ENCODE peak calls at places on chromosomes 13 and 19, in four cellular contexts. H is IMR-90, Q is mesendoderm, E is H1. I is an unnamed sample.

GRCh38 chr19:12884926-12885748 is 1.9 kb downstream of the KLF1 start:
- DNase-seq in H (peak; percentile 28), Q (peak; percentile 98), E (peak; percentile 99), I (peak; percentile 99)

GRCh38 chr19:7738023-7738422 is 6.1 kb upstream of the CLEC4G start:
- DNase-seq in Q (no peak), H (no peak), E (no peak), I (no peak)

GRCh38 chr13:84446972-84447700 is 564.9 kb upstream of the SLITRK1 start:
- DNase-seq in E (peak; percentile 38), H (no peak), Q (peak; percentile 41), I (no peak)

GRCh38 chr13:38538412-38538811 is 148.5 kb upstream of the FREM2 start:
- DNase-seq in E (no peak), H (no peak), Q (peak; percentile 51), I (peak; percentile 38)

GRCh38 chr19:14167013-14167593 is 30.7 kb upstream of the ASF1B start:
- DNase-seq in H (no peak), E (no peak), Q (no peak), I (no peak)

GRCh38 chr19:16168465-16169081 is 4.8 kb downstream of the CIB3 start:
- DNase-seq in Q (peak; percentile 11), E (no peak), H (peak; percentile 50), I (no peak)

GRCh38 chr13:40366119-40366518 is 300.3 kb downstream of the FOXO1 start:
- DNase-seq in Q (no peak), H (no peak), E (no peak), I (no peak)

GRCh38 chr13:67120872-67121531 is 109.1 kb downstream of the PCDH9 start:
- DNase-seq in E (no peak), Q (no peak), H (peak; percentile 76), I (no peak)

GRCh38 chr13:94480672-94481145 is 1.2 kb upstream of the DCT start:
- DNase-seq in Q (no peak), H (peak; percentile 20), E (no peak), I (no peak)

GRCh38 chr19:19459707-19460251 is 54.3 kb downstream of the GATAD2A start:
- DNase-seq in E (no peak), H (peak; percentile 87), Q (no peak), I (no peak)

GRCh38 chr13:106561551-106562170 is 6.3 kb downstream of the ARGLU1 start:
- DNase-seq in E (no peak), H (peak; percentile 53), Q (peak; percentile 30), I (no peak)

GRCh38 chr13:106210327-106210726 is 325.1 kb downstream of the EFNB2 start:
- DNase-seq in E (no peak), Q (peak; percentile 4), H (peak; percentile 11), I (no peak)

GRCh38 chr13:20721454-20722357 is 18.2 kb downstream of the IL17D start:
- DNase-seq in Q (peak; percentile 66), H (peak; percentile 79), E (peak; percentile 76), I (peak; percentile 68)

GRCh38 chr19:18469245-18470107 is 31.5 kb upstream of the ISYNA1 start:
- DNase-seq in H (peak; percentile 66), Q (peak; percentile 82), E (peak; percentile 95), I (peak; percentile 85)

GRCh38 chr13:99356216-99357089 is 49.3 kb upstream of the GPR183 start:
- DNase-seq in E (peak; percentile 40), H (peak; percentile 87), Q (no peak), I (no peak)

GRCh38 chr13:27794921-27795717 is 2.8 kb downstream of the GSX1 start:
- DNase-seq in Q (peak; percentile 42), H (no peak), E (peak; percentile 68), I (peak; percentile 68)

GRCh38 chr13:113493315-113493951 is 2.9 kb upstream of the DCUN1D2 start:
- DNase-seq in E (no peak), Q (peak; percentile 81), H (peak; percentile 99), I (no peak)

GRCh38 chr19:2960120-2960519 is 15.3 kb upstream of the ZNF77 start:
- DNase-seq in E (no peak), H (no peak), Q (no peak), I (no peak)

GRCh38 chr13:35764359-35765015 is 288.0 kb upstream of the MAB21L1 start:
- DNase-seq in E (no peak), H (no peak), Q (no peak), I (no peak)

GRCh38 chr13:104043184-104043583 is 977.0 kb upstream of the SLC10A2 start:
- DNase-seq in H (peak; percentile 1), Q (no peak), E (no peak), I (no peak)

GRCh38 chr13:59356607-59357006 is 807.1 kb downstream of the DIAPH3 start:
- DNase-seq in Q (no peak), E (no peak), H (peak; percentile 37), I (no peak)

GRCh38 chr19:3047307-3048189 is 14.7 kb downstream of the TLE5 start:
- DNase-seq in Q (peak; percentile 94), E (peak; percentile 79), H (peak; percentile 63), I (peak; percentile 85)

DNA sequence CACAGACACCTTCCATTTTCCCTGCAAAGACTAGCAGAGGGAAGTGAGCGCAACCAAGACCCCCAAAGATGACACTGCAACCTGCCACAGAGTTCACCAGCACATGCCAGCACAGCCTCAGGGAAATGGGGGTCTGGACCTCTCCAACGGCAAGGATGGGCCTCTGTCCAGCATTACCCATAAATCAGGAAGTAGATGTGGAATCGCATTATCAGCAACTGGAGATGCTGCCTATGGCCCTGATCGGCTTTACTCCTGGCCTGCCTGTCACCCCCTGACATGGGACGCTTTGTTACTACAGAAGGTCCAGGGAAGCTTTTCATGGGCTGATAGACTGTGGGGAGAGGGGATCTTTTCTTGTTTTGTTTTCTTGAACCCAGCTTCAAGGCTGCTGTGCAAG is 41.4 kb upstream of the POU2F2 start:
- DNase-seq in Q (no peak), H (no peak), E (no peak), I (no peak)
- H4K5ac ChIP-seq in Q (no peak overlapping the region), H (no peak overlapping the region), E (no peak overlapping the region), I (no peak overlapping the region)

DNA sequence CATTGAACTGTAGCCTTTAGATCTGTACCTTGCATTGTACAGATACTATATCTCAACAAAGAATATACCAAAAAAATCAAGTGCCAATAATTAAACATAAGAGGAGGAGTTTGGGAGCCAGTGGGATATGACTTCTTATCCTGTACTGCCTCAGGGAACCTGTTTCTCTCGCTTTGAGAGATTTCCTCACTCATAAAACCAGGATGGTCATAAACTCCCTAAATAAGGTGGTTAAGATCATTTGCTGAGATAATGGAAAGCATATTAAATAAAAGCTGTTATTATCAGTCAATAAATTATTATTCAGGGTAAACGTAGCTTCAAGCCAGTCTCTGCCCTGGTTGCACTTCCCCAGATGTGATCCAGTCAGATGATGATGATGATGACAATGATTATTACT is 17.0 kb downstream of the OPA3 start:
- DNase-seq in H (no peak), Q (no peak), E (no peak), I (no peak)
- H3K56ac ChIP-seq in H (no peak overlapping the region), Q (no peak overlapping the region), E (no peak overlapping the region), I (no peak overlapping the region)

GRCh38 chr19:44002566-44003460 is at the start of gene ZNF230:
- DNase-seq in E (peak; percentile 75), Q (peak; percentile 98), H (peak; percentile 95), I (peak; percentile 93)

GRCh38 chr19:44003461-44004134 is 841 bp downstream of the ZNF230 start:
- DNase-seq in Q (no peak), E (peak; percentile 44), H (no peak), I (no peak)

GRCh38 chr19:44002212-44002565 is 568 bp upstream of the ZNF230 start:
- DNase-seq in E (no peak), H (peak; percentile 11), Q (no peak), I (no peak)

DNA sequence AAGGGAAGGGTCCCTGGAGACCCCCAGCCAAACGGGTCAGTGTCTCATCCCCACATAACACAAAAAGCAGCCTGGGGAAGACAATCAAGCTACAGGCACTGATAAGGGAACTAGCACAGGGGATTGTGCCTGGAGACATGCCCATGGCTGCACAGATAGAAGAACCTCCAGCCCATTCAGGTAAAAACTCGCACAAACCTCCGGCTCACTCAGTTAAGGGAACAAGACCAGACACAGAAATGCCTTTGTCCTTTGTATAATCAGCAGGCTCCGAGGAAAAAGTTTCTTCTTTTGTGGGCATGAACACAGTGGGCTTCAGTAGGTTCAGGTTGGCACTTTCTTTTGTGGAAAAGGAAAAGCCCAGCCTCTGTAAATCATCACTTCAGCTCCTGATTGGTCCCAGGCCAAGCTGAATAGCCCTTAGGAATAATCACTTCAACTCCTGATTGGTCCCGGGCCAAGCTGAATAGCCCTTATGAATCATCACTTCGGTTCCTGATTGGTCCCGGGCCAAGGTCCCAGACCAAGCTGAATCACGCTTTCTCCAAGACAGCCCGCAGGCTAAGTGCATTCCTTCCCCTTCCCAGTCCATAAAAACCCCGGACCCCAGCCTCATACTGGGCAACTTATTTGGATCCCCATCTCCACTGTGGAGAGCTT is 5.0 kb upstream of the ZNF230 start:
- DNase-seq in E (no peak), Q (no peak), H (peak; percentile 24), I (no peak)
- H4K5ac ChIP-seq in E (no peak overlapping the region), Q (no peak overlapping the region), H (no peak overlapping the region), I (no peak overlapping the region)

GRCh38 chr19:5537870-5538269 is 29.9 kb downstream of the TINCR start:
- DNase-seq in H (no peak), Q (no peak), E (no peak), I (no peak)

GRCh38 chr19:5541456-5541855 is 26.3 kb downstream of the TINCR start:
- DNase-seq in H (no peak), E (no peak), Q (no peak), I (no peak)

GRCh38 chr19:5536337-5536894 is 31.3 kb downstream of the TINCR start:
- DNase-seq in E (peak; percentile 91), H (peak; percentile 33), Q (peak; percentile 96), I (peak; percentile 96)

GRCh38 chr19:5540208-5540607 is 27.5 kb downstream of the TINCR start:
- DNase-seq in H (no peak), Q (no peak), E (no peak), I (no peak)

DNA sequence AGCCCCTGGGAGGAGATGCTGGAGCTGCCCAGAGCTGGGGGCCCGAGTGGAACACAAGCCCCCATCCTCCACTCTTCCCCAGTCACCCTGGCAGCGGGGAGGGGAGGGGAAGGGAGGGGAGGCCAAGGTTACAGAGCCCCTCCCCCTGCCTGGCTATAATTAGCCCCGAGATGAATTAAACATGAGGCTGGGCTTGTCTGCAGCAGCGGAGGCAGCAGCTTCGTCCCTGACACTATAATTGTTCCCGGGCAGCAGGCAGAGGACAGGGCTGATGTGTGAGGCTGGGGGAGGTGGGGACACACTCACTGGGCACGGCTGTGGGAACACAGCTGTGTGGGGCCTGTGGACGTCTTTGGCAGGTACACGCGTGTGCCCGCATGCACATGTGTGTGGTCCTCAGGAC is 28.3 kb downstream of the TINCR start:
- DNase-seq in H (no peak), Q (peak; percentile 63), E (peak; percentile 60), I (peak; percentile 72)
- H3K56ac ChIP-seq in H (no peak overlapping the region), Q (no peak overlapping the region), E (no peak overlapping the region), I (no peak overlapping the region)

GRCh38 chr19:554817-555216 is 11.0 kb downstream of the GZMM start:
- DNase-seq in E (no peak), Q (no peak), H (no peak), I (no peak)
- H4K5ac ChIP-seq in E (no peak overlapping the region), Q (no peak overlapping the region), H (no peak overlapping the region), I (no peak overlapping the region)

GRCh38 chr19:45030825-45031224 is 8.0 kb upstream of the CLASRP start:
- DNase-seq in Q (no peak), H (no peak), E (no peak), I (no peak)

GRCh38 chr19:45025264-45025663 is 13.6 kb upstream of the CLASRP start:
- DNase-seq in H (no peak), E (no peak), Q (no peak), I (no peak)

GRCh38 chr19:45023048-45023447 is 15.8 kb upstream of the CLASRP start:
- DNase-seq in E (no peak), H (no peak), Q (no peak), I (no peak)

GRCh38 chr19:45032421-45032820 is 6.4 kb upstream of the CLASRP start:
- DNase-seq in Q (no peak), E (no peak), H (no peak), I (no peak)

GRCh38 chr19:45027371-45027770 is 11.5 kb upstream of the CLASRP start:
- DNase-seq in Q (no peak), E (no peak), H (no peak), I (no peak)
- H3K56ac ChIP-seq in Q (no peak overlapping the region), E (no peak overlapping the region), H (no peak overlapping the region), I (no peak overlapping the region)